ENCODE peak calls at places on chromosomes 4 and X, in four cellular contexts. V, N, X and Z are unnamed samples.

GRCh38 chr4:83993774-83994173 is 457.9 kb downstream of the GPAT3 start:
- DNase-seq in V (no peak), N (no peak), X (peak; percentile 3), Z (peak; percentile 9)

GRCh38 chr4:40564004-40564403 is 65.7 kb downstream of the RBM47 start:
- DNase-seq in V (no peak), N (no peak), X (no peak), Z (no peak)

GRCh38 chrX:68832516-68833447 is 4.0 kb downstream of the EFNB1 start:
- DNase-seq in V (no peak), N (no peak), X (no peak), Z (no peak)

GRCh38 chr4:172857026-172857425 is 311.6 kb upstream of the GALNT7 start:
- DNase-seq in V (no peak), N (no peak), X (no peak), Z (no peak)

GRCh38 chr4:183718876-183719275 is 59.8 kb downstream of the TRAPPC11 start:
- DNase-seq in V (no peak), N (no peak), X (no peak), Z (no peak)

GRCh38 chr4:66955784-66956183 is 589.5 kb downstream of the CENPC start:
- DNase-seq in V (no peak), N (no peak), X (no peak), Z (no peak)

GRCh38 chr4:47623916-47624554 is 139.0 kb downstream of the ATP10D start:
- DNase-seq in V (peak; percentile 95), N (no peak), X (no peak), Z (no peak)

GRCh38 chrX:2595258-2595657 is 94.5 kb upstream of the DHRSX start:
- DNase-seq in V (no peak), N (no peak), X (no peak), Z (no peak)

GRCh38 chrX:13692771-13693231 is 3.9 kb downstream of the RAB9A start:
- DNase-seq in V (no peak), N (no peak), X (no peak), Z (no peak)

GRCh38 chr4:26819478-26819877 is 41.2 kb upstream of the STIM2 start:
- DNase-seq in V (no peak), N (no peak), X (peak; percentile 43), Z (peak; percentile 29)

GRCh38 chr4:59994118-59994517 is 1206.0 kb upstream of the ADGRL3 start:
- DNase-seq in V (no peak), N (no peak), X (no peak), Z (peak; percentile 1)
- TF ChIP-seq CTCF in V (no peak), N (no peak), X (no peak), Z (peak; percentile 1)

GRCh38 chr4:16894406-16894805 is 4.0 kb downstream of the LDB2 start:
- DNase-seq in V (no peak), N (no peak), X (no peak), Z (no peak)

GRCh38 chr4:16897991-16898827 is at the start of gene LDB2:
- DNase-seq in V (peak; percentile 91), N (peak; percentile 51), X (no peak), Z (peak; percentile 14)

GRCh38 chr4:16900325-16900724 is 1.9 kb upstream of the LDB2 start:
- DNase-seq in V (no peak), N (no peak), X (no peak), Z (no peak)

GRCh38 chr4:16896871-16897270 is 1.6 kb downstream of the LDB2 start:
- DNase-seq in V (peak; percentile 87), N (no peak), X (no peak), Z (no peak)

DNA sequence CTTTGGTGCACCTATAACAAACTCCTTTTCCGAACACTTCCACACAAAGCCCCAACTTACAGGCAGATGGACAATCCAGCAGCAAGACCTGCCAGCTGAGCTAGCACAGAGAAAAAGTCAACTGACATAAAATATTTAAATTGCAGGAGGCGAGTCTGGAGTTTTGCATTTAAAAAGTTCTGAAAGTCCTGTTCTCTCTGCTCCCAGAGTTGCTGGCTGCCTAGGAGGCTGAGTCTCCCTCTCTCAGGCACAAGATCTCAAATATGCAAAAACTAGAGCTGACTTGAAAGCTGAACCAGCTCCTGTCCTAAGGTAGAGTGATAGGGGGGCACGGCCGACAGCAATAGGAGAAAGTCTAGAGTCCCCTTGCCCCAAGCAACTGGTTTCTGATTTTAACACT is 1.1 kb downstream of the LDB2 start:
- DNase-seq in V (peak; percentile 50), N (no peak), X (no peak), Z (no peak)
- H3K4me3 ChIP-seq in V (peak overlapping the region; percentile 59), N (peak overlapping the region; percentile 25), X (no peak overlapping the region), Z (peak overlapping the region; percentile 28)

GRCh38 chrX:135463937-135464336 is 42.2 kb downstream of the SMIM10L2A start:
- DNase-seq in V (peak; percentile 28), N (no peak), X (peak; percentile 26), Z (peak; percentile 16)
- TF ChIP-seq CTCF in V (peak; percentile 52), N (no peak), X (peak; percentile 57), Z (peak; percentile 35)

DNA sequence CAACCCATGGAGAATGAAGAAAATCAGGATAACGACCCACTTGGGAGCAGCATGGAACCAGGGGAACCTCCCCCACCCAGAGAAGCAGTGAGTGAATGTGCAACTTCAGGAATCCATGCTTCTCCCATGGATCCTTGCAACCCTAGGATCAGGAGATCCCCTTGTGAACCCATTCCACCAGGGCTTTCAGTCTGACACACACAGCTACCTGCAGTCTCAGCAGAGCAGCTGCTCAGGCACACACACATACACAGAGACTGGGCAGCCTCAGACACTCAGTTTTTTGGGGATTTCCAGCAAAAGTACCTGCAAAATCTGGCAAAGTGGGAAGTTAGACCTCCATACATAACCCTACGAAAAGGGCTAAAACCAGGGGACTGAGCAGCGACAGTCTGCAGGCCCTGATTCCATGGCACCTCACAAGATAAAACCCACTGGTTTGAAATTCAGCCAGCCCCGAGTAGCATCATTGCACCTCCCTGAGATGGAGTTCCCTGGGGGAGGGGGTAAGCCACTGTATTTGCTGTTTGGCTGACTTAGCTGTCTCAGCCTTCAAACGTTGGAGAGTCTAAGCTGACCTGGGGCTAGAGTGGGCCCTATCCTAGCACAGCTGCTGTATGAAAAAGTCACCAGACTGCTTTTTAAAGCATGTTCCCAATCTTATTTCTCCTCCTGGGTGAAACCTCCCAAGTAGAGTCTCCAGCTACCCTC is 737.5 kb upstream of the NDST4 start:
- DNase-seq in V (no peak), N (no peak), X (no peak), Z (peak; percentile 67)
- H3K4me3 ChIP-seq in V (no peak overlapping the region), N (no peak overlapping the region), X (no peak overlapping the region), Z (no peak overlapping the region)

GRCh38 chr4:186190456-186191265 is 706 bp upstream of the CYP4V2 start:
- DNase-seq in V (peak; percentile 27), N (no peak), X (peak; percentile 71), Z (peak; percentile 61)
- TF ChIP-seq CTCF in V (peak; percentile 8), N (peak; percentile 10), X (peak; percentile 51), Z (no peak)

GRCh38 chr4:182447938-182448280 is 204.7 kb downstream of the TENM3 start:
- DNase-seq in V (peak; percentile 37), N (no peak), X (no peak), Z (no peak)

GRCh38 chr4:182449186-182449880 is 206.1 kb downstream of the TENM3 start:
- DNase-seq in V (peak; percentile 48), N (no peak), X (no peak), Z (no peak)

GRCh38 chr4:182453830-182454229 is 210.6 kb downstream of the TENM3 start:
- DNase-seq in V (no peak), N (no peak), X (no peak), Z (no peak)

GRCh38 chr4:182449960-182450359 is 206.8 kb downstream of the TENM3 start:
- DNase-seq in V (no peak), N (no peak), X (no peak), Z (no peak)

DNA sequence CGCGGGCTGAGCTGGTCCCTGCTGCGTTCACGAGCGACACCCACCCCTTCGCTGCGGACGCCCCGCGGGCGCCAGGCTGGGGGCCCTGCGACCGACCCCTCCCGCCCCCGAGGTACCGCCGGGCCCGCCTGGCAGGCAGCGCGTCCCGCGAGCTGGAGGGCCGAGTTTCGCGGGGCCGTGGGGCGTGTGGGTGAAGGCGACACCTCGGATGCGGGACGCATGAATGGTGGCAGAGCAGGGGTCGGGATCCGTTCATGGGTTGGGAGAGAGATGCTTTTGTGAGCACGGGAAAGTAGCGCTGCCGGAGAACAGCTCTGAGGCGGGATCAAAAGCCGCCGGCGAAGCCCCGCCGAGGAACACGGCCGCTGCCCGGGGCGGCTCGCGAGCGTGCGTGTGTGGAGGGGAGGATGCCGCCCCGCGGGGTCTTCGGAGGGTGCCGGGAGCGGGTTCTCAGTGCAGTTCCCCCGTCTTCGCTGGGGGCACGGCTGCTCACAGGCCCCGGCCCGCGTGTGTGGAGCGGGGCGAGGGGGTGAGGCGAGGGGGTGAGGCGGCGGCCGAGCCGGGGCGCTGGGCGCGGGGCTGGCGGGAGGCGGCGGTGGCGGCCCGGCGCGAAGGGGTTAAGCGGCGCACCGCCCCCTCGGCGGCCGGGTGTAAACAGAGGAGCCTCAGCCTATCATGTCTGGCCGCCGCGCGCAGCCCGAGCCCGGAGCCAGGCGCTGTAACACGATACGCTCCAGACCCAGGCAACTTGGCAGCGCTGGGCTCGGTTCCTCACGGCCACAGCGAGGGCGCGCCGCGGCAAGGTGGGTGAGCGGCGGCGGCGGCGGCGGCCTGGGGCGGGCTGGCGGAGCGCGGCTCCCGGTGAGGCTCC is 205.3 kb downstream of the TENM3 start:
- DNase-seq in V (peak; percentile 94), N (peak; percentile 78), X (no peak), Z (peak; percentile 57)
- H3K4me3 ChIP-seq in V (peak overlapping the region; percentile 71), N (peak overlapping the region; percentile 80), X (no peak overlapping the region), Z (no peak overlapping the region)